ENCODE peak calls at places on chromosome 12, in four cellular contexts. E is hepatocyte, N is keratinocyte, S is uterus. U is an unnamed sample. For H3K9me3, the result is how much of the 10 kb centered on the place peaks cover.

GRCh38 chr12:74896186-74896585 is 313.5 kb downstream of the KCNC2 start:
- DNase-seq in N (no peak), E (peak), S (no peak), U (no peak)

GRCh38 chr12:45725631-45726593 is 3.6 kb upstream of the ARID2 start:
- DNase-seq in N (no peak), E (peak), S (no peak), U (peak)

GRCh38 chr12:8676651-8677050 is 14.0 kb upstream of the MFAP5 start:
- DNase-seq in S (no peak), E (no peak), N (no peak), U (no peak)

GRCh38 chr12:10235761-10236631 is 23.3 kb downstream of the GABARAPL1 start:
- DNase-seq in E (peak), N (no peak), S (peak), U (no peak)

GRCh38 chr12:105946541-105946940 is 192.2 kb downstream of the NUAK1 start:
- DNase-seq in N (no peak), S (peak), E (no peak), U (no peak)

GRCh38 chr12:79451365-79451764 is 239.4 kb downstream of the PAWR start:
- DNase-seq in S (no peak), N (no peak), E (no peak), U (no peak)

GRCh38 chr12:101783150-101783549 is 43.9 kb upstream of the SYCP3 start:
- DNase-seq in E (no peak), S (no peak), N (no peak), U (no peak)

GRCh38 chr12:118866346-118866745 is 115.0 kb upstream of the SRRM4 start:
- DNase-seq in E (peak), N (no peak), S (no peak), U (no peak)

GRCh38 chr12:52789637-52790426 is 6.1 kb downstream of the KRT3 start:
- DNase-seq in E (no peak), N (no peak), S (no peak), U (no peak)

GRCh38 chr12:1776139-1776975 is 44.0 kb upstream of the LRTM2 start:
- DNase-seq in N (peak), S (no peak), E (no peak), U (no peak)

GRCh38 chr12:95231190-95231589 is 13.6 kb downstream of the VEZT start:
- DNase-seq in N (no peak), S (no peak), E (peak), U (no peak)

GRCh38 chr12:3076730-3077571 is at the start of gene TSPAN9:
- DNase-seq in N (no peak), S (peak), E (peak), U (peak)

GRCh38 chr12:115378296-115378695 is 694.3 kb upstream of the TBX3 start:
- DNase-seq in N (no peak), E (no peak), S (no peak), U (no peak)

GRCh38 chr12:57764662-57765002 is 2.2 kb downstream of the CYP27B1 start:
- DNase-seq in E (no peak), S (no peak), N (no peak), U (no peak)

GRCh38 chr12:14892726-14893442 is 7.2 kb upstream of the MGP start:
- DNase-seq in N (no peak), S (peak), E (no peak), U (peak)

GRCh38 chr12:52873832-52874572 is 25.2 kb upstream of the KRT78 start:
- DNase-seq in E (peak), S (peak), N (no peak), U (peak)

GRCh38 chr12:18074001-18074400 is 16.0 kb downstream of the RERGL start:
- DNase-seq in S (no peak), N (no peak), E (peak), U (no peak)

GRCh38 chr12:95805864-95806669 is 15.5 kb upstream of the NTN4 start:
- DNase-seq in N (peak), E (peak), S (no peak), U (peak)

GRCh38 chr12:54721312-54721711 is 73.1 kb upstream of the DCD start:
- DNase-seq in N (no peak), E (no peak), S (no peak), U (no peak)

GRCh38 chr12:7645395-7646177 is 20.1 kb downstream of the APOBEC1 start:
- DNase-seq in S (no peak), N (no peak), E (peak), U (no peak)

GRCh38 chr12:125245601-125246345 is 180.5 kb downstream of the AACS start:
- DNase-seq in E (peak), N (no peak), S (no peak), U (no peak)

GRCh38 chr12:3129301-3130052 is 52.3 kb downstream of the TSPAN9 start:
- DNase-seq in N (no peak), E (no peak), S (no peak), U (no peak)

GRCh38 chr12:116598341-116599284 is 39.4 kb downstream of the MAP1LC3B2 start:
- DNase-seq in N (no peak), S (peak), E (peak), U (no peak)
- TF ChIP-seq CTCF in N (no peak), S (no peak), E (no peak), U (no peak)

GRCh38 chr12:130483616-130484180 is 146.0 kb downstream of the PIWIL1 start:
- DNase-seq in E (no peak), N (no peak), S (no peak), U (no peak)
- H3K9me3 ChIP-seq in E (under half), N (under half), S (under half), U (under half)

GRCh38 chr12:104699489-104700194 is 242.9 kb downstream of the CHST11 start:
- DNase-seq in E (no peak), S (no peak), N (no peak), U (no peak)
- TF ChIP-seq CTCF in E (no peak), S (no peak), N (no peak), U (no peak)

DNA sequence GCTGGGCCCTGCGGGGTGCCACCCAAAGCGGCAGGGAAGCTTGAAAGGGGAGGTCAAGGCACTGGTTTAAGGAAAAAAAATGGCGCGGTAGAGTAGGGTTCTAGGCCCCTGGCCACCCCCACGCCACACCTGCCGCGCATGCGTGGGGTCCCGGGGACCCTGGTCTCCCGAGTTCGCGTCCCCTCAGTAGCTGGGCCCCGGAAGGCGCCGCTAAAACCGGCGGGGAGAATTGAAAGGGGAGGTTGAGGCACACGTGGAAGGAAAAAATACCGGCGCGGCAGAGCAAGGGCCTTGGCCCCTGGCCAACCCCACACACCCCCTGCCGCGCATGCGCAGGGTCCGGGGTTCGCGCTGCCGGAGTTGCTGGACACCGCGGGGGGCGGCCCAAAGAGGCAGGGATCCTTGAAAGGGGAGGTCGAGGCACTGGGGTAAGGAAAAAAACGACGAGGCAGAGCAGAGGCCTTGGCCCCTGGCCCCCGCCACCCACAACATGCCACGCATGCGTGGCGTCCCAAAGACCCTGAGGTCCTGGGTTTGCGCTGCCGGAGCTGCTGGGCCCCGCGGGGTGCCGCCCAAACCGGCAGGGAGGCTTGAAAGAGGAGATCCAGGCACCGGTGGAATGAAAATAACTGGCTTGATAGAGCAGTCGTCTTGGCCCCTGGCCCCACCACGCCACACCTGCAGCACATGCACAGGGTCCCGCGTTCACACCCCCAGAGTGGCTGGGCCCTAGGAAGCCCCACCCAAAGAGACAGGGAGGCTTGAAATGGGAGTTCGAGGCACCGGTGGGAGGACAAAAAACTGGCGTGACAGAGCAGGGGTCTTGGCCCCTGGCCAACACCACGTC is 314.5 kb downstream of the ALG10 start:
- DNase-seq in E (no peak), S (no peak), N (no peak), U (no peak)
- H3K9me3 ChIP-seq in E (under half), S (under half), N (under half), U (under half)

GRCh38 chr12:40946612-40947194 is 241.4 kb upstream of the PDZRN4 start:
- DNase-seq in N (no peak), S (no peak), E (peak), U (no peak)
- TF ChIP-seq CTCF in N (peak), S (peak), E (peak), U (peak)

GRCh38 chr12:47249719-47250506 is 170.2 kb upstream of the AMIGO2 start:
- DNase-seq in E (no peak), S (no peak), N (no peak), U (no peak)

GRCh38 chr12:47247418-47247817 is 167.7 kb upstream of the AMIGO2 start:
- DNase-seq in S (no peak), N (no peak), E (no peak), U (no peak)

GRCh38 chr12:47249082-47249481 is 169.3 kb upstream of the AMIGO2 start:
- DNase-seq in S (no peak), N (no peak), E (no peak), U (no peak)

DNA sequence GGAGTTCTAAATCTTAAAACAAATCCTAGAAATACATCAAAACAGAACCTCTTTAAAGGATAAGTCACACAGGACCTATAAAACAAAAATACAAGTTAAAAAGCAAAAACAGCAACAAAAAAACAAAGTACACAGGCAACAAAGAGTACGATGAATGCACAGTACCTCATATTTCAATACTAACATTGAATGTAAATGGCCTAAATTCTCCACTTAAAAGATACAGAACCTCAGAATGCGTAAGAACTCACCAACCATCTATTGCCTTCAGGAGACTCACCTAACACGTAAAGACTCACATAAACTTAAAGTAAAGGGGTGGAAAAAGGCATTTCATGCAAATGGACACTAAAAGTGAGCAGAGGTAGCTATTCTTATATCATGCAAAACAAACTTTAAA is 172.2 kb upstream of the AMIGO2 start:
- DNase-seq in S (no peak), E (no peak), N (no peak), U (no peak)
- H3K9me3 ChIP-seq in S (under half), E (under half), N (under half), U (under half)

GRCh38 chr12:71694099-71694820 is 8.4 kb downstream of the TMEM19 start:
- DNase-seq in S (no peak), N (no peak), E (no peak), U (no peak)

GRCh38 chr12:71695782-71696181 is 9.9 kb downstream of the TMEM19 start:
- DNase-seq in N (no peak), E (no peak), S (no peak), U (no peak)

GRCh38 chr12:71693126-71693525 is 7.2 kb downstream of the TMEM19 start:
- DNase-seq in E (no peak), S (no peak), N (no peak), U (no peak)

GRCh38 chr12:71688961-71689570 is 3.2 kb downstream of the TMEM19 start:
- DNase-seq in E (no peak), S (no peak), N (no peak), U (no peak)

DNA sequence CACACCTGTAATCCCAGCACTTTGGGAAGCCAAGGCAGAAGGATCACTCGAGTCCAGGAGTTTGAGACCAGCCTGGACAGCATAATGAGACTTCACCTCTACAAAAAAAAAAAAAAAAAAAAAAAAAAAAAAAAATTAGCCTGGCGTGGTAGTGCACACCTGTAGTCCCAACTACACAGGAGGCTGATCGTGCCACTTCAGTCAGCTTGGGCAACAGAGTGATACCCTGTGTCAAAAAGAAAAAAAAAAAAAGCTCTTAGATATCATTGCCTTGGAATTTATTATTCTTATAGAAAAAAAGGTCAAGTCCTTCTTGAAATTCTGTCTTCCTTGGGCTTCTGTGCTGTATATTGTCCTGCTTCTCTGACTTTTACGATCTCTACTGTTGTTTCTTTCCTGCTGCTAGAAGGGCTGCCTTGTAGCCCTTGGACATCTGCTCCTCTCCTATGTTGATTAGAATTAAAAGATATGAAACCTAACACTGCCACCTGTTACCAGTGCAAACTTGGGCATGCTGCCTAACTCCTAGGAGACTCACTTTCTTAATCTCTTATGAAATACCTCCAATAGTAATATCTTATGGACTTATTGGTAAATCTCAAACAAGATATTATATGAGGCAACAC is 5.7 kb downstream of the TMEM19 start:
- DNase-seq in S (no peak), N (no peak), E (no peak), U (no peak)
- TF ChIP-seq CTCF in S (no peak), N (no peak), E (no peak), U (no peak)

GRCh38 chr12:28202374-28203130 is 12.3 kb downstream of the CCDC91 start:
- DNase-seq in N (no peak), S (no peak), E (peak), U (no peak)
- H3K9me3 ChIP-seq in N (under half), S (under half), E (under half), U (under half)

U was measured in tibial nerve.